ENCODE peak calls at places on chromosomes 12 and 14, in five cellular contexts. P is upper lobe of right lung, N is psoas muscle, A is tibial nerve, H is HL-60. M is an unnamed sample.

GRCh38 chr14:64218344-64219240 is 75.6 kb downstream of the ESR2 start:
- DNase-seq in N (no peak), P (no peak), A (no peak), H (no peak), M (no peak)

GRCh38 chr12:6336859-6337744 is 4.8 kb downstream of the TNFRSF1A start:
- DNase-seq in N (no peak), A (no peak), P (peak; percentile 75), H (peak; percentile 84), M (no peak)

GRCh38 chr14:44962573-44963528 is 861 bp downstream of the TOGARAM1 start:
- DNase-seq in P (peak; percentile 74), A (no peak), H (no peak), N (peak; percentile 66), M (no peak)

GRCh38 chr12:90978117-90978770 is 23.3 kb upstream of the CCER1 start:
- DNase-seq in A (no peak), H (peak; percentile 8), P (no peak), N (no peak), M (no peak)

GRCh38 chr14:74524076-74524812 is 30.7 kb downstream of the ISCA2 start:
- DNase-seq in P (no peak), H (no peak), A (no peak), N (peak; percentile 25), M (no peak)

GRCh38 chr12:88578274-88578673 is 2.0 kb downstream of the KITLG start:
- DNase-seq in H (no peak), P (no peak), A (no peak), N (no peak), M (no peak)

GRCh38 chr12:105888696-105889095 is 250.1 kb downstream of the NUAK1 start:
- DNase-seq in A (no peak), N (no peak), H (no peak), P (no peak), M (no peak)

GRCh38 chr14:103404032-103404918 is 19.1 kb downstream of the MARK3 start:
- DNase-seq in N (no peak), P (no peak), H (no peak), A (no peak), M (no peak)

GRCh38 chr14:78673845-78674244 is 503.7 kb downstream of the NRXN3 start:
- DNase-seq in H (no peak), A (no peak), P (no peak), N (no peak), M (no peak)

GRCh38 chr14:23183479-23183878 is at the start of gene SLC7A8:
- DNase-seq in P (peak; percentile 81), H (no peak), A (peak; percentile 35), N (peak; percentile 30), M (peak; percentile 34)

GRCh38 chr14:20415723-20416622 is 2.7 kb upstream of the TEP1 start:
- DNase-seq in H (peak; percentile 46), A (no peak), N (no peak), P (no peak), M (no peak)

GRCh38 chr12:78938341-78939084 is 73.9 kb downstream of the SYT1 start:
- DNase-seq in H (no peak), P (no peak), A (no peak), N (no peak), M (no peak)

GRCh38 chr12:104896146-104896545 is 61.9 kb downstream of the SLC41A2 start:
- DNase-seq in A (no peak), P (no peak), H (no peak), N (no peak), M (no peak)

GRCh38 chr12:94614288-94614721 is 36.1 kb downstream of the TMCC3 start:
- DNase-seq in P (no peak), N (no peak), H (no peak), A (no peak), M (no peak)

GRCh38 chr12:51819851-51820720 is 28.4 kb downstream of the FIGNL2 start:
- DNase-seq in P (peak; percentile 56), N (peak; percentile 42), H (no peak), A (no peak), M (no peak)

GRCh38 chr12:131463165-131463564 is 247.7 kb upstream of the SFSWAP start:
- DNase-seq in P (no peak), N (no peak), A (no peak), H (no peak), M (no peak)

GRCh38 chr12:122880668-122881067 is 15.3 kb downstream of the VPS37B start:
- DNase-seq in H (no peak), N (no peak), A (no peak), P (no peak), M (no peak)

GRCh38 chr12:50050410-50051280 is 6.8 kb upstream of the ASIC1 start:
- DNase-seq in P (peak; percentile 86), N (peak; percentile 79), H (peak; percentile 91), A (peak; percentile 43), M (no peak)

GRCh38 chr12:22312336-22312735 is 22.2 kb downstream of the ST8SIA1 start:
- DNase-seq in H (no peak), N (no peak), A (peak; percentile 19), P (no peak), M (no peak)

GRCh38 chr12:90729741-90730140 is 225.2 kb downstream of the CCER1 start:
- DNase-seq in N (no peak), P (no peak), H (no peak), A (no peak), M (no peak)

GRCh38 chr12:45227668-45228067 is 11.8 kb downstream of the ANO6 start:
- DNase-seq in A (no peak), N (no peak), P (no peak), H (no peak), M (no peak)

DNA sequence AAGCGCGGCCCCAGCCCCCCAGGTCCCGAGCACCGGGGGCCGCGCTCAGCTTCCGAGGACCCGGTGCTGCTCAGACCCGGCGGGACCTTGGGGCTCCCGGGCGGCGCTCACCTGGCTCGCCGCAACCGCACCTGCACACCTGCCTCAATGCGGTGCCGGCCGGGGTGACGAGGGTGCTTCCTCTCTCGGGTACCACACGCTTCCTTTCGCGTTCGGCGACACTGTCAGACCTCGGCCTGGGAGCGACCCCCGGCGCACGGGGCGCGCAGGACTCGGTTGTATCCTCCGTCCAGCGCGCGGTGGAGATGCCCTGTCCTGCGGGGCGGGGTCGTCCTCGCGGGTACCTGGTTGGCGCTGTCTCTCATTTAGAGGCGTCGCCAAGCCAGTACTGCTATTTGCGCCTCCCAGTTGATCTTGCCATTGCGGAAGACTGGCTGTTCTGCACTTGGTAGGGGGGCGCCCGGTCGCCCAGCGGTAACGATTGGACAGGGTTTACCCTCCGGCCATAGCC is 718 bp downstream of the PACS2 start:
- DNase-seq in H (no peak), N (peak; percentile 47), A (no peak), P (peak; percentile 77), M (peak; percentile 54)
- TF ChIP-seq CTCF in H (no peak), N (no peak), A (no peak), P (no peak), M (no peak)

GRCh38 chr14:88765130-88765529 is 27.6 kb downstream of the EML5 start:
- DNase-seq in P (no peak), H (no peak), N (no peak), A (no peak), M (no peak)
- TF ChIP-seq CTCF in P (no peak), H (no peak), N (no peak), A (no peak), M (no peak)

GRCh38 chr12:82671673-82672195 is 15.0 kb upstream of the TMTC2 start:
- DNase-seq in P (no peak), N (no peak), H (no peak), A (no peak), M (no peak)
- TF ChIP-seq CTCF in P (no peak), N (no peak), H (no peak), A (no peak), M (no peak)

GRCh38 chr14:56118611-56119181 is 485 bp downstream of the PELI2 start:
- DNase-seq in N (peak; percentile 40), A (no peak), H (no peak), P (peak; percentile 77), M (peak; percentile 23)

GRCh38 chr14:56119221-56119967 is 1.2 kb downstream of the PELI2 start:
- DNase-seq in N (peak; percentile 58), A (no peak), H (no peak), P (peak; percentile 81), M (peak; percentile 47)

GRCh38 chr14:56120091-56120632 is 2.0 kb downstream of the PELI2 start:
- DNase-seq in A (no peak), H (no peak), P (no peak), N (no peak), M (no peak)

GRCh38 chr14:56116128-56116900 is 1.9 kb upstream of the PELI2 start:
- DNase-seq in A (no peak), N (no peak), H (no peak), P (no peak), M (no peak)

GRCh38 chr14:56117765-56118610 is at the start of gene PELI2:
- DNase-seq in N (peak; percentile 77), H (no peak), P (peak; percentile 93), A (peak; percentile 52), M (peak; percentile 84)
- TF ChIP-seq CTCF in N (no peak), H (no peak), P (no peak), A (peak; percentile 65), M (no peak)

GRCh38 chr12:69783365-69783764 is 41.7 kb upstream of the MYRFL start:
- DNase-seq in N (no peak), P (no peak), H (no peak), A (no peak), M (no peak)

DNA sequence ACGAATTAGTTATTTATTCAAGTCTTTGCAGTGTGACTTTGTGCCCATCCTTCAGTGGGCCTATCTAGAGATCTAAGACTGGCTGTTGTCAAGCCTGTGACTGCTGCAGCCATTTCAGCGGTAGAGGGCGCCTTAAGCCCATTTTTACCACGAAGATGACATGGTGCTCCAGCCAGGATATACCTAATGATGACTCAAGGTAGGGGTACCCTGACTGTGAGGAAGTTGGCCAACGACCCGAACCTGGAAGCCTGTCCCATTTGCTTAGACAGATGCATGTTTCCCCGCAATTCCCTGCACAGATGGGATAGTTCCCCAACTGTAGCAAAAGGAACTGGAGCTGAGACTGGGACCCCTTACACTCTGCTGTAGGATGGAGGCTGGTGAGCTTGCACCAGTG is 41.3 kb downstream of the RAB3IP start:
- DNase-seq in P (no peak), A (no peak), H (no peak), N (no peak), M (no peak)
- TF ChIP-seq CTCF in P (peak; percentile 17), A (no peak), H (no peak), N (no peak), M (no peak)

DNA sequence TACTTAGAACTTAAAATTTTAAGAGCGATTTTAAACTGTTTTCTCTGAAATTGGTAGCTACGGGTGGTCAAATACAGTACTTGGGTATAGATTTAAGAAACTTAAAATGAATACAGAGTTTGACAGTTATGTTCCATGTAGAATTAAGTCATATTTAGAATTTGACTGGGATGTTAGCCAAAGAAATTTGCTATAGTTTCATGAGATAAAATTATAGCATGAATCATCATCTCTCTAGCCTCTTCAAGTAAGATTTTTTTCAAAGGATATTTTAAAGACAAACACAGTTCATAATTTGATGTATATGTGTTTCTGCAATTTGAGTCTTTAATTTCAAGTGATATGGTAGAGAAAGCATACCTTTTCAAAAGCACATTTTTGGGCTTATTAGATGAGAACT is 41.0 kb downstream of the ZCRB1 start:
- DNase-seq in N (no peak), P (no peak), A (no peak), H (no peak), M (no peak)
- TF ChIP-seq CTCF in N (no peak), P (no peak), A (no peak), H (no peak), M (no peak)

DNA sequence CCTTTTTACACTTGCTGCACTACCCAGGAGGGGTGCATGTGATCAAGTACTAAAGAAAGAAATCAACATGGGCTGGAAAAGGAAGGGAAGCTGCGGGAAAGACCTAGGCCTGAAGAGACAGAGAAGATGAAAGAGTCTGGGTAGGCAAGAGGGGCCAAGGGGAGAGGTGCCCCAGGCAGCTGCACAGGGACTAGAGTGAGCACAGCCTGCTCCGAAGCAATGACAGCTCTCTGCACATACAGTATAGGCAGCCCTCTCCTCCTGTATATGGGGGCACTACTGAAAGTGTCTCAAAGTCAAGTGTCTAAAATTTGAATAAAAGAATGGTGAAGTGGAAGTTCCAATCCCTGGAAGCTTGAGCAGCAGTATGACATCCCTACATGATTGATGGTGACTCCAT is 112.0 kb downstream of the TMTC1 start:
- DNase-seq in H (no peak), A (no peak), N (no peak), P (no peak), M (no peak)
- TF ChIP-seq CTCF in H (no peak), A (no peak), N (no peak), P (no peak), M (no peak)